ENCODE peak calls at places on chromosomes 5 and 9, in four cellular contexts. One of them, this sample, is unnamed.

GRCh38 chr5:6907320-6907918 is 194.2 kb downstream of the TENT4A start:
- DNase-seq in left ventricle myocardium inferior: no peak
- DNase-seq in stimulated activated CD8-positive, alpha-beta memory T cell treated with anti-CD3 and anti-CD28 coated beads, Interleukin-15, amount 100 ng/mL, for 4 hours: no peak
- DNase-seq in SK-N-MC: no peak
- DNase-seq in this sample: no peak

GRCh38 chr5:67208403-67208802 is 11.8 kb upstream of the CD180 start:
- DNase-seq in left ventricle myocardium inferior: no peak
- DNase-seq in stimulated activated CD8-positive, alpha-beta memory T cell treated with anti-CD3 and anti-CD28 coated beads, Interleukin-15, amount 100 ng/mL, for 4 hours: no peak
- DNase-seq in SK-N-MC: no peak
- DNase-seq in this sample: no peak

GRCh38 chr5:122030251-122030650 is 47.8 kb downstream of the LOX start:
- DNase-seq in left ventricle myocardium inferior: no peak
- DNase-seq in stimulated activated CD8-positive, alpha-beta memory T cell treated with anti-CD3 and anti-CD28 coated beads, Interleukin-15, amount 100 ng/mL, for 4 hours: no peak
- DNase-seq in SK-N-MC: no peak
- DNase-seq in this sample: no peak

GRCh38 chr9:113621309-113621791 is 157.8 kb downstream of the RGS3 start:
- DNase-seq in left ventricle myocardium inferior: peak
- DNase-seq in stimulated activated CD8-positive, alpha-beta memory T cell treated with anti-CD3 and anti-CD28 coated beads, Interleukin-15, amount 100 ng/mL, for 4 hours: no peak
- DNase-seq in SK-N-MC: no peak
- DNase-seq in this sample: no peak

GRCh38 chr5:123673107-123673506 is 161.1 kb downstream of the CSNK1G3 start:
- DNase-seq in left ventricle myocardium inferior: no peak
- DNase-seq in stimulated activated CD8-positive, alpha-beta memory T cell treated with anti-CD3 and anti-CD28 coated beads, Interleukin-15, amount 100 ng/mL, for 4 hours: no peak
- DNase-seq in SK-N-MC: no peak
- DNase-seq in this sample: peak

GRCh38 chr9:95874989-95875304 is 544 bp upstream of the ERCC6L2 start:
- DNase-seq in left ventricle myocardium inferior: peak
- DNase-seq in stimulated activated CD8-positive, alpha-beta memory T cell treated with anti-CD3 and anti-CD28 coated beads, Interleukin-15, amount 100 ng/mL, for 4 hours: peak
- DNase-seq in SK-N-MC: no peak
- DNase-seq in this sample: peak

GRCh38 chr5:139473565-139473964 is 2.8 kb downstream of the SMIM33 start:
- DNase-seq in left ventricle myocardium inferior: no peak
- DNase-seq in stimulated activated CD8-positive, alpha-beta memory T cell treated with anti-CD3 and anti-CD28 coated beads, Interleukin-15, amount 100 ng/mL, for 4 hours: no peak
- DNase-seq in SK-N-MC: no peak
- DNase-seq in this sample: no peak

GRCh38 chr5:180127682-180128670 is 56.4 kb upstream of the RNF130 start:
- DNase-seq in left ventricle myocardium inferior: no peak
- DNase-seq in stimulated activated CD8-positive, alpha-beta memory T cell treated with anti-CD3 and anti-CD28 coated beads, Interleukin-15, amount 100 ng/mL, for 4 hours: no peak
- DNase-seq in SK-N-MC: no peak
- DNase-seq in this sample: no peak

GRCh38 chr5:123033157-123033671 is 3.3 kb downstream of the PPIC start:
- DNase-seq in left ventricle myocardium inferior: no peak
- DNase-seq in stimulated activated CD8-positive, alpha-beta memory T cell treated with anti-CD3 and anti-CD28 coated beads, Interleukin-15, amount 100 ng/mL, for 4 hours: no peak
- DNase-seq in SK-N-MC: no peak
- DNase-seq in this sample: no peak

GRCh38 chr5:39194466-39195136 is 24.8 kb downstream of the FYB1 start:
- DNase-seq in left ventricle myocardium inferior: no peak
- DNase-seq in stimulated activated CD8-positive, alpha-beta memory T cell treated with anti-CD3 and anti-CD28 coated beads, Interleukin-15, amount 100 ng/mL, for 4 hours: no peak
- DNase-seq in SK-N-MC: no peak
- DNase-seq in this sample: no peak

GRCh38 chr9:83706703-83707517 is 848 bp downstream of the UBQLN1 start:
- DNase-seq in left ventricle myocardium inferior: peak
- DNase-seq in stimulated activated CD8-positive, alpha-beta memory T cell treated with anti-CD3 and anti-CD28 coated beads, Interleukin-15, amount 100 ng/mL, for 4 hours: peak
- DNase-seq in SK-N-MC: no peak
- DNase-seq in this sample: no peak

GRCh38 chr5:58582004-58582403 is 871 bp upstream of the RAB3C start:
- DNase-seq in left ventricle myocardium inferior: no peak
- DNase-seq in stimulated activated CD8-positive, alpha-beta memory T cell treated with anti-CD3 and anti-CD28 coated beads, Interleukin-15, amount 100 ng/mL, for 4 hours: no peak
- DNase-seq in SK-N-MC: no peak
- DNase-seq in this sample: peak

GRCh38 chr5:126054593-126055347 is 368.4 kb upstream of the GRAMD2B start:
- DNase-seq in left ventricle myocardium inferior: no peak
- DNase-seq in stimulated activated CD8-positive, alpha-beta memory T cell treated with anti-CD3 and anti-CD28 coated beads, Interleukin-15, amount 100 ng/mL, for 4 hours: no peak
- DNase-seq in SK-N-MC: no peak
- DNase-seq in this sample: peak

GRCh38 chr9:126448865-126449577 is 122.4 kb downstream of the MVB12B start:
- DNase-seq in left ventricle myocardium inferior: no peak
- DNase-seq in stimulated activated CD8-positive, alpha-beta memory T cell treated with anti-CD3 and anti-CD28 coated beads, Interleukin-15, amount 100 ng/mL, for 4 hours: no peak
- DNase-seq in SK-N-MC: no peak
- DNase-seq in this sample: no peak

GRCh38 chr9:106927916-106928315 is 65.0 kb downstream of the ZNF462 start:
- DNase-seq in left ventricle myocardium inferior: no peak
- DNase-seq in stimulated activated CD8-positive, alpha-beta memory T cell treated with anti-CD3 and anti-CD28 coated beads, Interleukin-15, amount 100 ng/mL, for 4 hours: no peak
- DNase-seq in SK-N-MC: no peak
- DNase-seq in this sample: no peak

GRCh38 chr5:9316041-9316440 is 229.8 kb downstream of the SEMA5A start:
- DNase-seq in left ventricle myocardium inferior: no peak
- DNase-seq in stimulated activated CD8-positive, alpha-beta memory T cell treated with anti-CD3 and anti-CD28 coated beads, Interleukin-15, amount 100 ng/mL, for 4 hours: no peak
- DNase-seq in SK-N-MC: no peak
- DNase-seq in this sample: no peak

This sample was measured in NCI-H526 treated with DMSO at 0.1 percent for 48 hours.